ENCODE peak calls at places on chromosomes 1 and 21, in seven cellular contexts. L is AG04450, C is psoas muscle, Y is chondrocyte, F is endothelial cell, G is H9, V is mammary epithelial cell. P is an unnamed sample.

GRCh38 chr1:66624412-66625060 is 90.6 kb downstream of the SGIP1 start:
- DNase-seq in L (no peak), C (no peak), Y (no peak), F (no peak), G (no peak), V (peak; percentile 66), P (no peak)

GRCh38 chr1:70979313-70979712 is 68.3 kb downstream of the PTGER3 start:
- DNase-seq in L (no peak), C (no peak), Y (no peak), F (no peak), G (no peak), V (no peak), P (no peak)

GRCh38 chr1:47569681-47570470 is 132.0 kb downstream of the FOXD2 start:
- DNase-seq in L (peak; percentile 68), C (peak; percentile 38), Y (no peak), F (peak; percentile 31), G (peak; percentile 73), V (peak; percentile 92), P (no peak)

GRCh38 chr1:56573311-56573710 is 6.1 kb downstream of the PLPP3 start:
- DNase-seq in L (no peak), C (no peak), Y (no peak), F (no peak), G (no peak), V (no peak), P (no peak)

GRCh38 chr1:213287987-213288386 is 236.9 kb downstream of the RPS6KC1 start:
- DNase-seq in L (no peak), C (no peak), Y (no peak), F (no peak), G (no peak), V (no peak), P (no peak)

GRCh38 chr21:45494851-45495680 is 47.2 kb downstream of the SLC19A1 start:
- DNase-seq in L (no peak), C (peak; percentile 12), Y (peak; percentile 85), F (no peak), G (no peak), V (no peak), P (peak; percentile 35)

GRCh38 chr1:208154679-208155078 is 89.5 kb downstream of the PLXNA2 start:
- DNase-seq in L (no peak), C (no peak), Y (no peak), F (no peak), G (no peak), V (no peak), P (no peak)

GRCh38 chr1:184562801-184563200 is 176.0 kb downstream of the C1orf21 start:
- DNase-seq in L (no peak), C (no peak), Y (no peak), F (no peak), G (no peak), V (no peak), P (no peak)

GRCh38 chr21:45026833-45027232 is 47.5 kb upstream of the ADARB1 start:
- DNase-seq in L (no peak), C (no peak), Y (no peak), F (no peak), G (no peak), V (no peak), P (no peak)

GRCh38 chr1:216178266-216178665 is 245.0 kb downstream of the USH2A start:
- DNase-seq in L (peak; percentile 7), C (no peak), Y (no peak), F (no peak), G (no peak), V (no peak), P (no peak)

GRCh38 chr1:42940851-42941639 is 17.6 kb downstream of the SLC2A1 start:
- DNase-seq in L (peak; percentile 85), C (no peak), Y (no peak), F (no peak), G (peak; percentile 68), V (peak; percentile 95), P (peak; percentile 51)

GRCh38 chr1:169959696-169960095 is 66.0 kb upstream of the SCYL3 start:
- DNase-seq in L (no peak), C (no peak), Y (no peak), F (no peak), G (no peak), V (no peak), P (no peak)

GRCh38 chr1:244151558-244151957 is 100.5 kb downstream of the ZBTB18 start:
- DNase-seq in L (no peak), C (no peak), Y (no peak), F (no peak), G (no peak), V (no peak), P (no peak)
- TF ChIP-seq CTCF in L (no peak), C (no peak), Y (no peak), F (no peak), G (no peak), V (no peak), P (no peak)

GRCh38 chr1:94790670-94791069 is 29.5 kb upstream of the SLC44A3 start:
- DNase-seq in L (no peak), C (no peak), Y (no peak), F (no peak), G (no peak), V (no peak), P (no peak)

GRCh38 chr1:94790246-94790645 is 29.9 kb upstream of the SLC44A3 start:
- DNase-seq in L (no peak), C (no peak), Y (no peak), F (no peak), G (no peak), V (no peak), P (no peak)

GRCh38 chr1:94792876-94793605 is 27.1 kb upstream of the SLC44A3 start:
- DNase-seq in L (no peak), C (no peak), Y (no peak), F (no peak), G (no peak), V (peak; percentile 48), P (no peak)

GRCh38 chr1:94795321-94795899 is 24.7 kb upstream of the SLC44A3 start:
- DNase-seq in L (no peak), C (no peak), Y (no peak), F (no peak), G (no peak), V (no peak), P (no peak)

GRCh38 chr1:94792473-94792875 is 27.7 kb upstream of the SLC44A3 start:
- DNase-seq in L (no peak), C (no peak), Y (no peak), F (no peak), G (no peak), V (peak; percentile 96), P (peak; percentile 63)
- TF ChIP-seq CTCF in L (peak; percentile 37), C (peak; percentile 13), Y (peak; percentile 67), F (no peak), G (peak; percentile 36), V (peak; percentile 56), P (peak; percentile 60)

GRCh38 chr21:29943885-29944284 is 4.1 kb upstream of the GRIK1 start:
- DNase-seq in L (no peak), C (no peak), Y (no peak), F (peak; percentile 24), G (no peak), V (no peak), P (no peak)
- TF ChIP-seq CTCF in L (no peak), C (no peak), Y (peak; percentile 70), F (no peak), G (peak; percentile 63), V (peak; percentile 39), P (no peak)

GRCh38 chr1:176954242-176954641 is 210.3 kb downstream of the ASTN1 start:
- DNase-seq in L (no peak), C (no peak), Y (no peak), F (no peak), G (no peak), V (no peak), P (no peak)
- TF ChIP-seq CTCF in L (no peak), C (no peak), Y (no peak), F (peak; percentile 44), G (peak; percentile 57), V (peak; percentile 38), P (no peak)

GRCh38 chr1:41599912-41600311 is 115.4 kb upstream of the EDN2 start:
- DNase-seq in L (no peak), C (no peak), Y (no peak), F (no peak), G (no peak), V (no peak), P (no peak)
- TF ChIP-seq CTCF in L (peak; percentile 64), C (peak; percentile 33), Y (peak; percentile 79), F (peak; percentile 52), G (peak; percentile 80), V (peak; percentile 63), P (no peak)

GRCh38 chr1:86421601-86422280 is 2.2 kb upstream of the CLCA2 start:
- DNase-seq in L (no peak), C (no peak), Y (no peak), F (no peak), G (no peak), V (peak; percentile 48), P (no peak)
- TF ChIP-seq CTCF in L (no peak), C (no peak), Y (no peak), F (no peak), G (no peak), V (no peak), P (no peak)